ENCODE peak calls at places on chromosome 20, in nine cellular contexts. E, O, L, T, D, S, N, B and P are unnamed samples. For H3K36me3, the result is how much of the 10 kb centered on the place peaks cover.

GRCh38 chr20:54267510-54268003 is 59.7 kb downstream of the PFDN4 start:
- DNase-seq in E (no peak), O (peak), L (peak), T (peak), D (peak), S (no peak), N (no peak), B (no peak), P (peak)

GRCh38 chr20:24485981-24486380 is 16.6 kb downstream of the SYNDIG1 start:
- DNase-seq in E (no peak), O (no peak), L (no peak), T (no peak), D (no peak), S (no peak), N (peak), B (no peak), P (no peak)

GRCh38 chr20:46111028-46111835 is 6.9 kb upstream of the CD40 start:
- DNase-seq in E (no peak), O (no peak), L (no peak), T (no peak), D (no peak), S (peak), N (no peak), B (no peak), P (no peak)

GRCh38 chr20:47274449-47275108 is 81.9 kb downstream of the ZMYND8 start:
- DNase-seq in E (no peak), O (peak), L (no peak), T (peak), D (peak), S (no peak), N (no peak), B (peak), P (no peak)

GRCh38 chr20:57806476-57806875 is 96.7 kb upstream of the PMEPA1 start:
- DNase-seq in E (no peak), O (no peak), L (no peak), T (no peak), D (no peak), S (no peak), N (peak), B (no peak), P (no peak)

GRCh38 chr20:5821627-5822215 is 71.5 kb downstream of the SHLD1 start:
- DNase-seq in E (no peak), O (no peak), L (no peak), T (peak), D (peak), S (no peak), N (no peak), B (no peak), P (no peak)

GRCh38 chr20:9999660-10000059 is 35.1 kb upstream of the ANKEF1 start:
- DNase-seq in E (no peak), O (no peak), L (no peak), T (peak), D (no peak), S (no peak), N (no peak), B (no peak), P (peak)

GRCh38 chr20:36465109-36466080 is 75.9 kb upstream of the MYL9 start:
- DNase-seq in E (peak), O (peak), L (peak), T (peak), D (peak), S (no peak), N (no peak), B (peak), P (peak)

GRCh38 chr20:23614163-23614562 is 8.4 kb upstream of the CST9 start:
- DNase-seq in E (no peak), O (no peak), L (no peak), T (no peak), D (no peak), S (no peak), N (no peak), B (no peak), P (no peak)

GRCh38 chr20:58569211-58570125 is 54.3 kb upstream of the APCDD1L start:
- DNase-seq in E (no peak), O (no peak), L (no peak), T (no peak), D (no peak), S (no peak), N (peak), B (no peak), P (no peak)

GRCh38 chr20:60071965-60072364 is 113.7 kb downstream of the CDH26 start:
- DNase-seq in E (no peak), O (peak), L (no peak), T (no peak), D (peak), S (no peak), N (no peak), B (no peak), P (no peak)

GRCh38 chr20:54067606-54068174 is 2.7 kb downstream of the BCAS1 start:
- DNase-seq in E (no peak), O (no peak), L (peak), T (peak), D (no peak), S (no peak), N (no peak), B (peak), P (peak)

GRCh38 chr20:40798066-40798465 is 109.0 kb upstream of the MAFB start:
- DNase-seq in E (no peak), O (no peak), L (no peak), T (no peak), D (no peak), S (no peak), N (no peak), B (no peak), P (no peak)

GRCh38 chr20:54167909-54168872 is 5.6 kb downstream of the CYP24A1 start:
- DNase-seq in E (no peak), O (peak), L (no peak), T (peak), D (peak), S (no peak), N (no peak), B (no peak), P (no peak)

GRCh38 chr20:23165307-23165750 is 79.2 kb upstream of the CD93 start:
- DNase-seq in E (no peak), O (no peak), L (peak), T (no peak), D (no peak), S (no peak), N (no peak), B (no peak), P (no peak)

GRCh38 chr20:11373391-11373790 is 544.3 kb upstream of the BTBD3 start:
- DNase-seq in E (peak), O (peak), L (no peak), T (no peak), D (no peak), S (peak), N (no peak), B (no peak), P (peak)

GRCh38 chr20:44745560-44746366 is at the start of gene KCNK15:
- DNase-seq in E (peak), O (peak), L (peak), T (peak), D (peak), S (peak), N (no peak), B (no peak), P (peak)

GRCh38 chr20:51497542-51498467 is 44.7 kb downstream of the NFATC2 start:
- DNase-seq in E (peak), O (peak), L (no peak), T (peak), D (peak), S (peak), N (peak), B (no peak), P (no peak)

GRCh38 chr20:40682104-40683045 is 6.7 kb downstream of the MAFB start:
- DNase-seq in E (no peak), O (peak), L (peak), T (peak), D (no peak), S (no peak), N (peak), B (no peak), P (no peak)

GRCh38 chr20:967796-968742 is 34.0 kb downstream of the RSPO4 start:
- DNase-seq in E (no peak), O (peak), L (peak), T (peak), D (peak), S (no peak), N (no peak), B (no peak), P (no peak)

GRCh38 chr20:18443841-18444240 is 23.0 kb downstream of the DZANK1 start:
- DNase-seq in E (no peak), O (peak), L (no peak), T (peak), D (peak), S (no peak), N (no peak), B (no peak), P (no peak)

GRCh38 chr20:43569282-43569681 is 10.5 kb downstream of the SGK2 start:
- DNase-seq in E (no peak), O (no peak), L (no peak), T (no peak), D (no peak), S (no peak), N (peak), B (no peak), P (no peak)

GRCh38 chr20:219290-220115 is 7.6 kb upstream of the DEFB129 start:
- DNase-seq in E (no peak), O (peak), L (peak), T (peak), D (peak), S (no peak), N (no peak), B (no peak), P (no peak)

GRCh38 chr20:1155342-1155741 is 29.4 kb downstream of the TMEM74B start:
- DNase-seq in E (no peak), O (no peak), L (no peak), T (no peak), D (no peak), S (no peak), N (no peak), B (no peak), P (no peak)

GRCh38 chr20:4944518-4944917 is 56.8 kb downstream of the SLC23A2 start:
- DNase-seq in E (no peak), O (peak), L (no peak), T (peak), D (peak), S (no peak), N (no peak), B (no peak), P (no peak)

GRCh38 chr20:33604084-33604990 is 57.8 kb upstream of the C20orf144 start:
- DNase-seq in E (no peak), O (no peak), L (no peak), T (no peak), D (no peak), S (no peak), N (no peak), B (no peak), P (no peak)

GRCh38 chr20:17867119-17867518 is 101.5 kb downstream of the SNX5 start:
- DNase-seq in E (no peak), O (peak), L (no peak), T (no peak), D (no peak), S (no peak), N (no peak), B (no peak), P (no peak)

GRCh38 chr20:51457281-51457932 is 85.1 kb downstream of the NFATC2 start:
- DNase-seq in E (peak), O (peak), L (no peak), T (peak), D (peak), S (peak), N (peak), B (peak), P (no peak)

GRCh38 chr20:52470561-52470960 is 279.0 kb upstream of the ZFP64 start:
- DNase-seq in E (no peak), O (no peak), L (no peak), T (peak), D (no peak), S (no peak), N (no peak), B (no peak), P (no peak)

GRCh38 chr20:37393196-37393862 is 47.4 kb downstream of the SRC start:
- DNase-seq in E (no peak), O (no peak), L (no peak), T (no peak), D (no peak), S (no peak), N (peak), B (no peak), P (peak)

GRCh38 chr20:9119776-9120175 is 50.9 kb downstream of the PLCB4 start:
- DNase-seq in E (no peak), O (no peak), L (no peak), T (no peak), D (no peak), S (peak), N (no peak), B (no peak), P (no peak)

GRCh38 chr20:36541227-36542018 is at the start of gene MYL9:
- DNase-seq in E (peak), O (peak), L (peak), T (peak), D (peak), S (peak), N (peak), B (no peak), P (peak)

GRCh38 chr20:52204136-52204535 is 12.6 kb upstream of the ZFP64 start:
- DNase-seq in E (no peak), O (no peak), L (no peak), T (no peak), D (no peak), S (no peak), N (no peak), B (no peak), P (no peak)

GRCh38 chr20:63859166-63859699 is 2.1 kb upstream of the ABHD16B start:
- DNase-seq in E (no peak), O (no peak), L (no peak), T (no peak), D (no peak), S (no peak), N (no peak), B (no peak), P (no peak)

DNA sequence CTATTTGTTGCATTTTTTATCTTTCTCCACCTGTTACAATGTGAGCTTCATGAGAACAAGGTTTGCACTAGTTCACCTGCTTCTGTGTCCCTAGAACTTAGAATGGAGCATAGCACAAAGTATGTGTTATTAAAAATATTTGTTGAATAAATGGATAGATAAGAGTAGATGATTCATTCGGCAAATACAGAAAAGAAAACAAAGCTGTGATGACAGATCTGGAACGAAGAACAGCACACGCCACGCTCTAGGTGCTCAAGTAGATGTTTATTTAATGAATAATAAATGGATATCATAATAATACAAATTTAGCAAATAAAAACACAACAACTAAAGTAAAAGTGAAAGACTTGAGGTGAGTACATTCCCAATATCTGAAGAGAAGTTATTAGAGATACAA is 273.1 kb downstream of the HAO1 start:
- DNase-seq in E (no peak), O (peak), L (no peak), T (no peak), D (no peak), S (no peak), N (no peak), B (no peak), P (no peak)
- H3K27ac ChIP-seq in E (no peak), O (no peak), L (no peak), T (no peak), D (no peak), S (no peak), N (no peak), B (no peak), P (no peak)

GRCh38 chr20:49583669-49584417 is 15.9 kb upstream of the PTGIS start:
- DNase-seq in E (peak), O (peak), L (no peak), T (peak), D (peak), S (peak), N (no peak), B (no peak), P (peak)

GRCh38 chr20:49583343-49583668 is 15.4 kb upstream of the PTGIS start:
- DNase-seq in E (no peak), O (no peak), L (no peak), T (no peak), D (no peak), S (no peak), N (no peak), B (no peak), P (no peak)

GRCh38 chr20:49580818-49581174 is 12.9 kb upstream of the PTGIS start:
- DNase-seq in E (no peak), O (no peak), L (no peak), T (no peak), D (no peak), S (no peak), N (no peak), B (no peak), P (no peak)

GRCh38 chr20:49581482-49581881 is 13.5 kb upstream of the PTGIS start:
- DNase-seq in E (no peak), O (no peak), L (no peak), T (no peak), D (no peak), S (no peak), N (no peak), B (no peak), P (no peak)

DNA sequence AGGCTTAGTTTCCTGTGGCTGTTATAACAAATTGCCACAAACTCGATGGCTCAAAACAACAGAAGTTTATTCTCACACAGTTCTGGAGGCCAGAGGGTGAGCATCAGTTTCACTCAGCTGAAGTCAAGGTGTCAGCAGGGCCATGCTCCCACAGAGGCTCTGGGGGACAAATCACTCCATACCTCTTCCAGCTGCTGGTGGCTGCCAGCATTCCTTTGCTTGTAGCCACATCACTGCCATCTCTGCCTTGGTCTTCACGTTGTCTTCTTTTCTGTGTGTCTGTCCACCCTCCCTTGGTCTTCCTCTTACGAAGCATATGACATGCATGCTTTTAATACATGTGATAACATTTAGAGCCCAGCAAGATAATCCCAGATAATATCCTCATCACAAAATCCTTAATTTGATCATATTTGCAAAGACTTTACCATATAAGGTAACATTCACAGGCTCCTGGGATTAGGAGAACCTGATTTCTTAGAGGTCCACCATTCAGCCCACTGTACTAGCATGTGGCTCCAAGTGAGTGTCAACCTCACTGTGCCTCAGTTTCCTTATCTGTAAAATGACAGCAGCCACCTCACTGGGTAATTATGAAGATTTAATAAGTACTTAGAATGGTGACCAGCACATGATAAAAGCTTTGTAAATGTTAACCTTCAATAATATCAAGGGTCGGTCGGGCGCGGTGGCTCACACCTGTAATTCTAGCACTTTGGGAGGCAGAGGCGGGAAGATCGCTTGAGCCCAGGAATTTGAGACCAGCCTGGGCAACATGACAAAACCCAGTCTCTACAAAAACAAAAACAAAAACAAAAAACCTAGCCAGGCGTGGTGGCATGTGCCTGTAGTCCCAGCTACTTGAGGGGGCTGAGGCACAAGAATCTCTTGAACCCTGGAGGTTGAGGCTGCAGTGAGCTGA is 14.7 kb upstream of the PTGIS start:
- DNase-seq in E (no peak), O (no peak), L (no peak), T (no peak), D (no peak), S (no peak), N (no peak), B (no peak), P (no peak)
- H3K4me3 ChIP-seq in E (no peak), O (no peak), L (no peak), T (no peak), D (no peak), S (no peak), N (no peak), B (no peak), P (no peak)

GRCh38 chr20:32458061-32458836 is 100.1 kb downstream of the ASXL1 start:
- DNase-seq in E (no peak), O (no peak), L (peak), T (no peak), D (no peak), S (no peak), N (no peak), B (no peak), P (peak)
- H3K36me3 ChIP-seq in E (under half), O (under half), L (under half), T (under half), D (under half), S (under half), N (under half), B (under half), P (under half)

DNA sequence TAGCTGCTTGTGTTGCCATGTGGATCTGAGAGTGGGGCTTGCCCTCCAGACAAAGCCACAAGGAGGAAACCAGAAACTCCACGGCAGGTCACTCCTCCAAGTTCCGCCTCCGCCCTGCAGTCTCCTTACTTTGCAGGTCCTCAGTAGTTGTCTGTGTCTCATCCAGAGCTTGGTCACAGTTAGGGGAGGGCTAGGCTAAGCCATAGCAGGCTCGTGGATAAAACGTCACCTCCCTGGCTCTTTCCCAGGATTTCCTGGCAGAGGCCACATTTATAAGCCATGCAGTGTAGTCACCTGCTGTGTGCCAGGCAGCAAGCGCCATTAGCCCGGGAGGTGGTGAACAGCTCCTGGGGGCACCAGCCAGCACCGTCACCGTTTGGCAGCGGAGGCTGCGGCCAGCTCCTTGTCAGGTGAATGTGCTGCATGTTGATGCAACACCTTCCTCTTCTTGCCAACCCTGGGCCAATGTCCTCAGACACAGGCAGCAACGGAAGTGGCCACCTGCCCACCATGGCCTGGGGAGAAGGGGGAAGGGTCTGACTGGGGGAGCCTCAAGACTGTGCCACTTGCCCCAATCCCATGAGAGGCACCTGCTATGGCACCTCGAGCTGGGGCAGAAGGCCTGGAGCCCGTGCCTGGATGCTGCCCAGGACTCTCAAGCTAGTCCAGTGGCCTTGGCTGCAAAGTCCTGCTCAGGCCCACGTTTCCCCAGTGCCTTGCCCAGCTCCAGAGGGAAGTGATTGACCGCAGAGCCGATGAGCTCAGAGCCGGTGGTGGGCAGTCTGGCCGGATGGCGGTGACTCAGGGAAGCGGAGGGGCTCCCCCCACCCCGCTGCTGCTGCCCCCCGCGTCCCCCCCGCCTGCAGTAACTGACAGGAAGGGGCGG is 39.0 kb upstream of the SLCO4A1 start:
- DNase-seq in E (peak), O (peak), L (no peak), T (peak), D (peak), S (peak), N (peak), B (no peak), P (peak)
- H3K27ac ChIP-seq in E (peak), O (no peak), L (no peak), T (no peak), D (no peak), S (peak), N (peak), B (no peak), P (peak)

GRCh38 chr20:25864986-25865714 is 168.5 kb upstream of the ZNF337 start:
- DNase-seq in E (no peak), O (no peak), L (no peak), T (no peak), D (no peak), S (no peak), N (peak), B (no peak), P (peak)
- H3K4me3 ChIP-seq in E (peak), O (peak), L (peak), T (peak), D (no peak), S (no peak), N (peak), B (peak), P (no peak)